ENCODE peak calls at places on chromosomes 2 and 18, in five cellular contexts. P is pancreas, V is endodermal cell, N is WERI-Rb-1, Z is ovary. W is an unnamed sample.

GRCh38 chr2:19746611-19747309 is 155.0 kb downstream of the TTC32 start:
- DNase-seq in V (peak; percentile 92), N (peak; percentile 77), P (no peak), Z (no peak), W (peak; percentile 13)

GRCh38 chr2:60460577-60461420 is 92.7 kb downstream of the BCL11A start:
- DNase-seq in V (no peak), N (no peak), P (no peak), Z (no peak), W (no peak)

GRCh38 chr2:25342372-25343186 is 854 bp upstream of the DNMT3A start:
- DNase-seq in P (peak; percentile 93), N (peak; percentile 94), V (peak; percentile 98), Z (peak; percentile 83), W (peak; percentile 82)

GRCh38 chr2:215060851-215061541 is 77.4 kb downstream of the ABCA12 start:
- DNase-seq in V (no peak), N (no peak), P (no peak), Z (no peak), W (no peak)

GRCh38 chr2:25692143-25692542 is 18.8 kb upstream of the DTNB start:
- DNase-seq in V (no peak), P (no peak), Z (no peak), N (no peak), W (peak; percentile 66)

GRCh38 chr2:239954166-239955085 is 70.7 kb downstream of the NDUFA10 start:
- DNase-seq in N (no peak), V (no peak), P (peak; percentile 43), Z (peak; percentile 50), W (no peak)

GRCh38 chr2:207216454-207216853 is 50.7 kb upstream of the KLF7 start:
- DNase-seq in V (no peak), P (no peak), N (no peak), Z (no peak), W (no peak)

GRCh38 chr2:215920244-215921100 is 92.9 kb downstream of the MREG start:
- DNase-seq in N (peak; percentile 59), V (peak; percentile 89), Z (peak; percentile 70), P (no peak), W (peak; percentile 56)

DNA sequence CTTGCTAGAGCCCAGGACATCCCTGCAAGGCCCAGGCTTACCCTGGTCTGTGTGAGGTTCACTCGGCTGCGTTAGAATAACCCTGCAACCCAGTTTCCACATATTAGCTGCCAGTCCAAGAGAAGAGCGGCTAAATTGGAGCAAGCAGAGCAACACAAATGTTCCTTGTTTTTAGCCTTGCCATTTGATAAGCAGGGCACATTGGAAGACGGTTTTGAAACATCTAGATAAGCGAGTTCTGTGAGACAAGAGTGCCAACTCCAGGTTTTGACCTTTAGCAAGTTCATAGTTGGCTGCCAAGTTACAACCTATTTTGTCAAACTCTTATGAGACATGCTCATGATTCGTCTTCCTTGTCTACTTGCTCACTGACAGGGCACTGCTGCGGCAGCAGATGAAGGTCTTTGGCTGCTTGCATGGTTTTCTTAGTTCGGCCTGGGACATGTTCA is 23.5 kb downstream of the DPP4 start:
- DNase-seq in V (no peak), N (no peak), Z (no peak), P (no peak), W (no peak)
- H3K27me3 ChIP-seq in V (no peaks in the 10 kb centered on the region), N (no peaks in the 10 kb centered on the region), Z (no peaks in the 10 kb centered on the region), P (no peaks in the 10 kb centered on the region), W (no peaks in the 10 kb centered on the region)

DNA sequence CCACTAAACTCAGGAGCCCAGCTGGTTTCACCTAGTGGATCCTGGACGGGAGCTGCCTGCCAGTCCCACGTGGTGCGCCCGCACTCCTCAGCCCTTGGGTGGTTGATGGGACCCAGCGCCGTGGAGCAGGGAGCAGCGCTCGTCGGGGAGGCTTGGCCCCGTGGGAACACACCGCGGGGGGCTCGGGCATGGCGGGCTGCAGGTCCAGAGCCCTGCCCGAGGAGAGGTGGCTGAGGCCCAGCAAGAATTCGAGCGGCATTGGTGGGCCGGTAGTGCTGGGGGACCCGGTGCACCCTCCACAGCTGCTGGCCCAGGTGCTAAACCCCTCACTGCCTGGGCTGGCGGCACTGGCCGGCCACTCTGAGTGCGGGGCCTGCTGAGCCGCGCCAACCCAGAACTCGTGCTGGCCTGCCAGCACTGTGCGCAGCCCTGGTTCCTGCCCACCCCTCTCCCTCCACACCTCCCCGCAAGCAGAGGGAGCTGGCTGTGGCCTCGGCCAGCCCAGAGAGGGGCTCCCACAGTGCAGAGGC is 137.3 kb downstream of the TRIB2 start:
- DNase-seq in V (no peak), N (no peak), Z (no peak), P (no peak), W (no peak)
- H3K9me3 ChIP-seq in V (no peaks in the 10 kb centered on the region), N (peaks cover 13% of the 10 kb centered on the region), Z (no peaks in the 10 kb centered on the region), P (no peaks in the 10 kb centered on the region), W (peaks cover 28% of the 10 kb centered on the region)

GRCh38 chr18:9226463-9226862 is 89.9 kb downstream of the ANKRD12 start:
- DNase-seq in N (no peak), P (no peak), Z (no peak), V (no peak), W (no peak)
- H3K36me3 ChIP-seq in N (peaks cover 40% of the 10 kb centered on the region), P (peaks cover 24% of the 10 kb centered on the region), Z (no peaks in the 10 kb centered on the region), V (peaks cover 31% of the 10 kb centered on the region), W (peaks cover 30% of the 10 kb centered on the region)

GRCh38 chr2:176169711-176170110 is 12.6 kb downstream of the HOXD3 start:
- DNase-seq in V (no peak), Z (no peak), N (no peak), P (no peak), W (no peak)
- H3K27me3 ChIP-seq in V (peaks cover 100% of the 10 kb centered on the region), Z (no peaks in the 10 kb centered on the region), N (peaks cover 86% of the 10 kb centered on the region), P (peaks cover 5% of the 10 kb centered on the region), W (no peaks in the 10 kb centered on the region)

GRCh38 chr2:230564805-230565779 is 147.6 kb upstream of the CAB39 start:
- DNase-seq in V (no peak), P (no peak), N (no peak), Z (no peak), W (peak; percentile 45)
- H3K9me3 ChIP-seq in V (no peaks in the 10 kb centered on the region), P (no peaks in the 10 kb centered on the region), N (no peaks in the 10 kb centered on the region), Z (no peaks in the 10 kb centered on the region), W (no peaks in the 10 kb centered on the region)

GRCh38 chr2:70987386-70987785 is 7.3 kb downstream of the TEX261 start:
- DNase-seq in P (no peak), V (peak; percentile 8), N (no peak), Z (no peak), W (no peak)

GRCh38 chr2:70990216-70990615 is 4.5 kb downstream of the TEX261 start:
- DNase-seq in P (no peak), Z (no peak), N (no peak), V (no peak), W (no peak)

GRCh38 chr2:70988151-70988550 is 6.5 kb downstream of the TEX261 start:
- DNase-seq in Z (no peak), N (no peak), P (no peak), V (peak; percentile 13), W (no peak)

GRCh38 chr2:70991142-70991541 is 3.5 kb downstream of the TEX261 start:
- DNase-seq in N (no peak), P (no peak), Z (no peak), V (peak; percentile 19), W (no peak)

GRCh38 chr2:70988726-70989648 is 5.7 kb downstream of the TEX261 start:
- DNase-seq in V (peak; percentile 22), N (no peak), P (no peak), Z (no peak), W (no peak)
- H3K36me3 ChIP-seq in V (peaks cover 42% of the 10 kb centered on the region), N (peaks cover 75% of the 10 kb centered on the region), P (peaks cover 29% of the 10 kb centered on the region), Z (no peaks in the 10 kb centered on the region), W (peaks cover 40% of the 10 kb centered on the region)

GRCh38 chr18:75268206-75268605 is 57.6 kb downstream of the TSHZ1 start:
- DNase-seq in V (no peak), Z (no peak), N (no peak), P (no peak), W (no peak)

GRCh38 chr18:75267643-75268184 is 57.1 kb downstream of the TSHZ1 start:
- DNase-seq in N (no peak), Z (no peak), P (no peak), V (no peak), W (no peak)

GRCh38 chr18:75265872-75266271 is 55.3 kb downstream of the TSHZ1 start:
- DNase-seq in P (no peak), Z (no peak), N (no peak), V (no peak), W (no peak)

GRCh38 chr18:75269140-75269676 is 58.6 kb downstream of the TSHZ1 start:
- DNase-seq in V (no peak), Z (no peak), P (no peak), N (peak; percentile 64), W (no peak)

GRCh38 chr18:75269696-75270095 is 59.1 kb downstream of the TSHZ1 start:
- DNase-seq in Z (no peak), N (no peak), V (no peak), P (no peak), W (no peak)
- H3K27me3 ChIP-seq in Z (no peaks in the 10 kb centered on the region), N (no peaks in the 10 kb centered on the region), V (no peaks in the 10 kb centered on the region), P (no peaks in the 10 kb centered on the region), W (no peaks in the 10 kb centered on the region)